ENCODE peak calls at places on chromosomes 16 and 17, in ten cellular contexts. D, Z, R, A, B, S, J, X, L and H are unnamed samples.

GRCh38 chr17:6166492-6167179 is 96.5 kb downstream of the WSCD1 start:
- DNase-seq in D (no peak), Z (no peak), R (no peak), A (no peak), B (no peak), S (no peak), J (no peak), X (no peak), L (no peak), H (no peak)

GRCh38 chr17:74372426-74372825 is 5.1 kb downstream of the GPR142 start:
- DNase-seq in D (no peak), Z (no peak), R (no peak), A (no peak), B (no peak), S (no peak), J (no peak), X (no peak), L (no peak), H (no peak)

GRCh38 chr16:16120044-16120381 is 103.3 kb downstream of the ABCC6 start:
- DNase-seq in D (no peak), Z (no peak), R (no peak), A (no peak), B (no peak), S (no peak), J (no peak), X (no peak), L (no peak), H (no peak)

GRCh38 chr17:37220609-37220953 is 155.2 kb upstream of the C17orf78 start:
- DNase-seq in D (no peak), Z (no peak), R (peak), A (peak), B (no peak), S (peak), J (no peak), X (no peak), L (no peak), H (peak)

GRCh38 chr16:79847101-79847500 is 246.6 kb upstream of the MAF start:
- DNase-seq in D (no peak), Z (no peak), R (no peak), A (no peak), B (no peak), S (no peak), J (no peak), X (no peak), L (no peak), H (no peak)

GRCh38 chr17:37368577-37368976 is 7.2 kb upstream of the C17orf78 start:
- DNase-seq in D (no peak), Z (no peak), R (no peak), A (no peak), B (no peak), S (peak), J (no peak), X (no peak), L (no peak), H (peak)

GRCh38 chr16:66904846-66905632 is 13.6 kb downstream of the CDH16 start:
- DNase-seq in D (no peak), Z (no peak), R (no peak), A (no peak), B (no peak), S (no peak), J (no peak), X (no peak), L (no peak), H (peak)

GRCh38 chr16:49281843-49282642 is 405 bp upstream of the CBLN1 start:
- DNase-seq in D (peak), Z (no peak), R (peak), A (peak), B (peak), S (peak), J (no peak), X (peak), L (peak), H (peak)

GRCh38 chr17:39064374-39064773 is 87.1 kb downstream of the PLXDC1 start:
- DNase-seq in D (no peak), Z (no peak), R (peak), A (no peak), B (no peak), S (peak), J (no peak), X (no peak), L (no peak), H (no peak)

GRCh38 chr17:71828182-71828596 is 292.6 kb upstream of the SOX9 start:
- DNase-seq in D (no peak), Z (no peak), R (peak), A (no peak), B (no peak), S (no peak), J (no peak), X (no peak), L (no peak), H (no peak)

DNA sequence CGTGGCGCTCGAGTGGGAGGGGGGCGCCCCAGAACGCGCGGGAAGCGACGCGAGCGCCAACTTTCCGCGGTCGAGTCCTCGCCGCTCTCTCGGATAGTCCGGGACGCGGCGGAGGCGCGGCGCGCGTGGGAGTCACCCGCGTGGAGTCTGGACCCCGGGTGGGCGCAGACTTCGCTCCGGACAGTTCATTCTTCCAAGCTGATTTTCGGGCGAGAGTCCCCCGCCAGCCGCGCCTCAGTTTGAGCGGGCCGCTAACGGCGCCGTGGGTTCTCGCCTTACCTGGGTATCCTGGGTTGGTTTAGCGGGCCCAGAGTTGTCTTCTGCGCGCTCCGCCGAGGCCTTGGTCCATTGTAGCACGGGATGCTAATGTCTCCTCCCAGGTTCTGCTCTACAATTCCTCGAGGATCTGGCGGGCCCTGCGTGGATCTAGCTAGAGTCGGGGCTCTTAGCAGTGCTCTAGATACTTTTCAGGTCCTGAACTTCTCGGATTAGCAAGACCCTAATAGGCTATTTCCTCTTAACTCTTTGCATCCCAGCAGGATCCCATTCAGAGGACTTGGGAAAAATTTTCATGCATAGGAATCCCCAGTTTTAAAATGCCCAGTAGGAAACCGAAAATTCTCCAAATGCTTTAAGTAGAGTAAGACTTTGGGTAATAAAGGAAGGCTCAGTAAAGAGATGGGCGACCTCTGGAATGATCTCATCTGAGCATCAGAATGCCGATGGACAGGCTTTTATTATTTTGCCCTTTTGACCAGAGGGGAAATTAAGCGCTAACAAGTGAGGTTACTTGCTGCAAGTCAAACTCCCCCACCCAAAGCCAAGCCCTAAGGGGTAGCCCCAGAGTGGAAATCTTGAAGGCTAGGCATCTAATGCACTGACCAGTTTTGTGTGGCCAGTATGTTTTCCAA is 527 bp upstream of the GJC1 start:
- DNase-seq in D (no peak), Z (no peak), R (peak), A (peak), B (peak), S (peak), J (no peak), X (no peak), L (no peak), H (peak)
- H3K4me3 ChIP-seq in D (peak), Z (peak), R (peak), A (peak), B (no peak), S (peak), J (no peak), X (peak), L (peak), H (peak)

GRCh38 chr16:1763521-1764511 is 7.5 kb downstream of the NME3 start:
- DNase-seq in D (no peak), Z (no peak), R (peak), A (peak), B (no peak), S (no peak), J (no peak), X (peak), L (no peak), H (peak)
- TF ChIP-seq CTCF in D (peak), Z (no peak), R (peak), A (peak), B (no peak), S (peak), J (peak), X (peak), L (no peak), H (peak)

DNA sequence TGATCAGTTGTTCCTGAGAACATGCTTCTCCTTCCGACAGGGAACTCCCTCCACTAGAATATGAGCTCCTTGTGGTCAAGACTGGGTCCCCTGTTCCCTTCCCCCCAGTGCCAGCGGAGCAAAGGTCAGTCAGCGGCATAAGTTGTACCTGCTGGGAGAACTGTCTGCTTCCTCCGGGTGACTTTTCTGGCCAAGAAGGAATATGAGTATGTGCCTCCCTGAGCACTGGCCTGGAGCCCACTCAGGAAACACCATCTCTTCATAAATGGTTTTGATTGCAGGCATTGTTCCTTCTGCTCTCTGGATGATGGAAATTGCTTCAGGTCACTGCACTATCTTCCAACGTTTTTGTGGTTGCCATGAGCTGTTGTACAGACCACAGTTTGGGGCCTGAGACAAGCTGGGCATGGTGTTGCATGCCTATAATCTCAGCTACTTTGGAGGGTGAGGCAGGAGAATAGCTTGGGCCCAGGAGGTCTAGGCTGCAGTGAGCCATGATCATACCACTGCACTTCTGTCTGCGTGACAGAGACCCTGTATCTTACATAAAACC is 2.9 kb upstream of the P4HB start:
- DNase-seq in D (no peak), Z (no peak), R (no peak), A (no peak), B (peak), S (peak), J (no peak), X (no peak), L (no peak), H (no peak)
- H3K4me3 ChIP-seq in D (no peak), Z (no peak), R (no peak), A (no peak), B (no peak), S (no peak), J (peak), X (no peak), L (no peak), H (no peak)

GRCh38 chr16:10013364-10013763 is 168.9 kb downstream of the GRIN2A start:
- DNase-seq in D (no peak), Z (no peak), R (no peak), A (no peak), B (no peak), S (no peak), J (no peak), X (no peak), L (no peak), H (no peak)
- TF ChIP-seq CTCF in D (no peak), Z (no peak), R (no peak), A (no peak), B (no peak), S (no peak), J (no peak), X (no peak), L (no peak), H (no peak)

GRCh38 chr16:20875358-20875656 is 24.9 kb downstream of the DCUN1D3 start:
- DNase-seq in D (no peak), Z (no peak), R (no peak), A (no peak), B (no peak), S (no peak), J (no peak), X (no peak), L (no peak), H (no peak)

GRCh38 chr16:20871258-20871657 is 28.9 kb downstream of the DCUN1D3 start:
- DNase-seq in D (no peak), Z (no peak), R (no peak), A (no peak), B (no peak), S (no peak), J (no peak), X (no peak), L (no peak), H (no peak)

GRCh38 chr16:20873331-20873730 is 26.8 kb downstream of the DCUN1D3 start:
- DNase-seq in D (no peak), Z (no peak), R (no peak), A (no peak), B (no peak), S (no peak), J (no peak), X (no peak), L (no peak), H (peak)

GRCh38 chr16:20871935-20872815 is 28.0 kb downstream of the DCUN1D3 start:
- DNase-seq in D (no peak), Z (no peak), R (no peak), A (no peak), B (no peak), S (no peak), J (no peak), X (no peak), L (no peak), H (peak)

DNA sequence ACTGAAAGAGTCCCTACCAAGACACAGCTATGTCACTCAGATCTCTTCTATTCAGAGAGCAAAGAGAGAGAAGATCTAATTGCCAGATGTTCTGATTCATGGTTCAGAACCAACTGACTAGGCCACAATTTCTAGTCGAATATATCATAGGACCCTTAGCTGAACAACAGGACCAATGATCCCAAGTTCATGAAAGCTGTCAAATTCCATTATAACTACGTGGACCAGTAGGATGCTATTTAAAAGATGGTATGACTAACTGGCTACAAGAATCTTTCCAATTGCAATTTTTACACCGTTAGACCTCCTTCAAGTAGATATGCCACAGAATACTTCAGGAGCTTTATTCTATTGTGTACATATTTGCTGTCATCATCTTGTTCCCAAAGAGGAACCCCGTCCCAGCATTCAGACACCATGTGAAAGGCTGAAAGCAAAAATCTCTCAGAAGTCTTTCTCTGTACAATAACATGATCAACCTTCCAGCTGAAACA is 26.0 kb downstream of the DCUN1D3 start:
- DNase-seq in D (no peak), Z (no peak), R (no peak), A (no peak), B (no peak), S (no peak), J (no peak), X (no peak), L (no peak), H (no peak)
- H3K4me3 ChIP-seq in D (no peak), Z (no peak), R (no peak), A (no peak), B (no peak), S (no peak), J (peak), X (no peak), L (no peak), H (no peak)

GRCh38 chr16:8453359-8453758 is 137.0 kb downstream of the TMEM114 start:
- DNase-seq in D (no peak), Z (no peak), R (no peak), A (no peak), B (no peak), S (no peak), J (no peak), X (no peak), L (no peak), H (no peak)

DNA sequence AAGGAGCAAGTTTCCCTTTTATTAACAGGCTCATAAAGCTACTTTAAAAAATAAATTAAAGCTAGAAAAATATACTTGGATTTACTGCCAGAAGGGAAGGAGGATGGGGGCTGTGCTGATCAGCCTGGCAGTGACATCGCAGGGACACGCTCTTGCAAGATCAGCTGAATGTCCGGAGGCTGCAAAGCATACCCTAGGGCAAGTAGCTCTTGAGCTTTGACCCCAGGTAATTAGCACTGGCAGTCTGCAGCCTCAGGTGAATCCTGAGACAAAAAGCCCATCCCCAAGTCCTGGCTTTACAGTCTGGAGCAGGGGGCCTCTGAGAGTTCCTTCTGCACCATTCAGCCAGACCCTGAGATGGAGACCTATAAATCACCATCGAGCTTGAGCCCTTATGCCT is 131.8 kb downstream of the TMEM114 start:
- DNase-seq in D (no peak), Z (no peak), R (no peak), A (no peak), B (no peak), S (no peak), J (no peak), X (no peak), L (no peak), H (no peak)
- TF ChIP-seq CTCF in D (no peak), Z (no peak), R (no peak), A (no peak), B (no peak), S (no peak), J (no peak), X (no peak), L (no peak), H (no peak)